ENCODE peak calls at places on chromosome 9, in eight cellular contexts. M is foreskin fibroblast, R is tibial artery, U is uterus, P is cardiac fibroblast, Z is heart left ventricle, I is left ventricle myocardium inferior, S is HL-60. Q is an unnamed sample.

GRCh38 chr9:130852801-130853200 is 17.7 kb downstream of the ABL1 start:
- DNase-seq in M (no peak), R (no peak), U (no peak), P (no peak), Z (no peak), I (no peak), S (no peak), Q (no peak)

GRCh38 chr9:2420488-2421056 is 201.0 kb upstream of the VLDLR start:
- DNase-seq in M (no peak), R (no peak), U (no peak), P (no peak), Z (no peak), I (no peak), S (no peak), Q (no peak)

GRCh38 chr9:115513148-115513547 is 395.2 kb upstream of the TNC start:
- DNase-seq in M (no peak), R (no peak), U (no peak), P (no peak), Z (no peak), I (no peak), S (no peak), Q (no peak)

GRCh38 chr9:22211588-22212360 is 202.7 kb upstream of the CDKN2B start:
- DNase-seq in M (peak; percentile 95), R (no peak), U (no peak), P (peak; percentile 97), Z (no peak), I (no peak), S (no peak), Q (peak; percentile 97)

GRCh38 chr9:2180171-2180570 is 165.0 kb downstream of the SMARCA2 start:
- DNase-seq in M (no peak), R (no peak), U (no peak), P (no peak), Z (no peak), I (no peak), S (no peak), Q (no peak)

GRCh38 chr9:23674016-23674585 is 151.9 kb downstream of the ELAVL2 start:
- DNase-seq in M (no peak), R (no peak), U (no peak), P (no peak), Z (no peak), I (no peak), S (no peak), Q (no peak)

GRCh38 chr9:112360047-112360804 is 19.7 kb upstream of the HSDL2 start:
- DNase-seq in M (peak; percentile 68), R (no peak), U (no peak), P (peak; percentile 87), Z (no peak), I (no peak), S (no peak), Q (peak; percentile 24)

GRCh38 chr9:1637401-1637800 is 377.7 kb upstream of the SMARCA2 start:
- DNase-seq in M (no peak), R (no peak), U (no peak), P (no peak), Z (no peak), I (no peak), S (no peak), Q (no peak)

GRCh38 chr9:89604463-89605180 is at the start of gene GADD45G:
- DNase-seq in M (peak; percentile 77), R (peak; percentile 90), U (peak; percentile 95), P (peak; percentile 74), Z (peak; percentile 94), I (peak; percentile 91), S (peak; percentile 65), Q (no peak)

GRCh38 chr9:129333613-129333960 is 155.5 kb upstream of the IER5L start:
- DNase-seq in M (no peak), R (no peak), U (peak; percentile 40), P (peak; percentile 62), Z (no peak), I (no peak), S (no peak), Q (peak; percentile 19)

GRCh38 chr9:120710110-120710981 is 3.9 kb downstream of the MEGF9 start:
- DNase-seq in M (peak; percentile 30), R (no peak), U (no peak), P (peak; percentile 67), Z (no peak), I (no peak), S (peak; percentile 60), Q (no peak)

GRCh38 chr9:37200572-37201005 is 80.2 kb downstream of the ZCCHC7 start:
- DNase-seq in M (peak; percentile 56), R (no peak), U (no peak), P (peak; percentile 54), Z (no peak), I (no peak), S (no peak), Q (peak; percentile 15)

GRCh38 chr9:113530942-113531341 is 67.4 kb downstream of the RGS3 start:
- DNase-seq in M (no peak), R (no peak), U (no peak), P (no peak), Z (no peak), I (no peak), S (no peak), Q (no peak)

GRCh38 chr9:6975198-6975597 is 217.4 kb downstream of the KDM4C start:
- DNase-seq in M (no peak), R (no peak), U (no peak), P (no peak), Z (no peak), I (no peak), S (no peak), Q (no peak)

GRCh38 chr9:13485068-13485596 is 205.6 kb upstream of the MPDZ start:
- DNase-seq in M (peak; percentile 42), R (peak; percentile 76), U (peak; percentile 79), P (peak; percentile 92), Z (peak; percentile 32), I (peak; percentile 55), S (no peak), Q (peak; percentile 82)

GRCh38 chr9:70049236-70049635 is 5.6 kb downstream of the MAMDC2 start:
- DNase-seq in M (peak; percentile 91), R (peak; percentile 95), U (peak; percentile 89), P (peak; percentile 82), Z (no peak), I (peak; percentile 52), S (no peak), Q (peak; percentile 49)

GRCh38 chr9:23636199-23636598 is 189.8 kb downstream of the ELAVL2 start:
- DNase-seq in M (no peak), R (no peak), U (no peak), P (no peak), Z (no peak), I (no peak), S (no peak), Q (no peak)

DNA sequence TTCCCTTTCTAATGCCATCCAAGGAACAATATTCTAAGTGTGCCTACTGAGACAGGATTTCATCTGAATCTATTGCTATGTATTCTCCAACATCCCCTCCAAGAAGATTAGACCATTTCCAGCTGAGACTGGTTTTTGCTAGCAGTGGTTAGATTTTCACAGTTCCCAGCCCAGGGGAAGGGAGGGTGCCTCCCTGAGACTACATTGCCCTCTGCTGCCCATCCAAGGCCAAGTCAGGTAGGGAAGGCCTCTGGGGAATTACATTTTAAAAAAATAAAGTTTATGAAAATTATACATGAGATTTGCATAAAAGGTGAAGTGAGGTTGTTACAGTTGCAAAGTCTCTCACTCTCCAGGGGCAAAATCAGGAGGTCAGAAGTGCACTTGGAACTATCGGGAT is 28.0 kb upstream of the SYK start:
- DNase-seq in M (no peak), R (no peak), U (no peak), P (no peak), Z (no peak), I (no peak), S (peak; percentile 63), Q (no peak)
- TF ChIP-seq CTCF in M (peak; percentile 16), R (no peak), U (no peak), P (no peak), Z (no peak), I (peak; percentile 42), S (peak; percentile 22), Q (no peak)

DNA sequence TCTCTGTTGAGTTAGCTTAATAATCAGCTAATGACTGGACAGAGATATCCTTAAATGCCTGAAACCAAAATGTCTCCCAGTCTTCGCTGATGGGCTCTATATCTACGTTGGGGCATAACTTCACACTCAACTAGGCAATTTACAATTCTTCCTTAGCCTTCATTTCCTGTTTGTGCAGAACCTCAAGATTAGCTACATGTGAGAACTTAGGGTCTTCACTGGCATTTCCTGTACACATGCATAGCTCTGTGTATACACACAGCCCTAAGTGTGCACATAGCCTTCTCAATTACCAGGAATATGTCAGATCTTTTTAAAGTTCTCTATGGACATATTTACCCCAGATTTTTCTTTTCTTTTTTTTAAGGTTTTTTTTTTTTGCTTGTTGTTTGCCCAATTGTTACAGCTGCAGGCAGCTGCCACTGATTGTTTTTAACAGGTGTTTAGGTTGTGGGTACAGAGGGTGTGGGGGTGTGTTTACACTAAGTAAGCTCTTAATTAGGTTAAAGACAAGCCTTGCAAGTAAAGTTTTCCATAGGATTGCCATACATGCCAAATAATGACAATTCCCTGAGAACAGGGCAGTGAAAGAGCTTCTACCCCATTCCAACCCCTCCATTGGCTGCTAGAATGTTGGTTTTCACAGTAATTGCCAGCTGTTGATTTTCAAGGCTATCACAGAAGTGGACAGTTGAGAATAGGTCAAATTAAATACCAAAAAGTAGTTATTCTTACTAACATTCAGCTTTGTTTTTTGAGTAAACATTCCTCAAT is 441.0 kb downstream of the TLE4 start:
- DNase-seq in M (no peak), R (no peak), U (no peak), P (no peak), Z (no peak), I (no peak), S (no peak), Q (no peak)
- H3K4me3 ChIP-seq in M (no peak overlapping the region), R (no peak overlapping the region), U (no peak overlapping the region), P (no peak overlapping the region), Z (no peak overlapping the region), I (no peak overlapping the region), S (no peak overlapping the region), Q (no peak overlapping the region)

GRCh38 chr9:5799314-5799713 is 33.6 kb downstream of the ERMP1 start:
- DNase-seq in M (peak; percentile 76), R (no peak), U (no peak), P (peak; percentile 75), Z (no peak), I (no peak), S (peak; percentile 8), Q (peak; percentile 34)
- TF ChIP-seq CTCF in M (peak; percentile 93), R (no peak), U (peak; percentile 68), P (peak; percentile 85), Z (peak; percentile 10), I (peak; percentile 62), S (peak; percentile 25), Q (peak; percentile 89)

GRCh38 chr9:122213102-122213588 is 15.6 kb downstream of the LHX6 start:
- DNase-seq in M (no peak), R (no peak), U (no peak), P (no peak), Z (peak; percentile 14), I (no peak), S (no peak), Q (no peak)

GRCh38 chr9:122215663-122216062 is 13.1 kb downstream of the LHX6 start:
- DNase-seq in M (no peak), R (no peak), U (no peak), P (no peak), Z (no peak), I (no peak), S (no peak), Q (no peak)

GRCh38 chr9:122216138-122216797 is 12.5 kb downstream of the LHX6 start:
- DNase-seq in M (no peak), R (no peak), U (no peak), P (no peak), Z (no peak), I (no peak), S (no peak), Q (no peak)

GRCh38 chr9:122213589-122214413 is 15.0 kb downstream of the LHX6 start:
- DNase-seq in M (no peak), R (no peak), U (no peak), P (no peak), Z (peak; percentile 42), I (no peak), S (peak; percentile 25), Q (no peak)

GRCh38 chr9:122214507-122214906 is 14.2 kb downstream of the LHX6 start:
- DNase-seq in M (no peak), R (no peak), U (no peak), P (no peak), Z (no peak), I (no peak), S (no peak), Q (no peak)
- H3K4me3 ChIP-seq in M (no peak overlapping the region), R (peak overlapping the region; percentile 43), U (no peak overlapping the region), P (no peak overlapping the region), Z (no peak overlapping the region), I (peak overlapping the region; percentile 58), S (no peak overlapping the region), Q (no peak overlapping the region)